ENCODE peak calls at places on chromosomes 7 and 10, in eight cellular contexts. Q, W, C, R, I, L, H and N are unnamed samples.

GRCh38 chr7:155992974-155993373 is 180.7 kb upstream of the SHH start:
- DNase-seq in Q (no peak), W (no peak), C (no peak), R (no peak), I (no peak), L (no peak), H (no peak), N (no peak)

GRCh38 chr10:122373713-122374112 is 795 bp upstream of the PLEKHA1 start:
- DNase-seq in Q (peak; percentile 39), W (peak; percentile 28), C (no peak), R (peak; percentile 4), I (no peak), L (peak; percentile 44), H (no peak), N (no peak)

GRCh38 chr7:108351715-108352114 is 104.5 kb downstream of the NRCAM start:
- DNase-seq in Q (peak; percentile 39), W (no peak), C (no peak), R (no peak), I (no peak), L (no peak), H (no peak), N (no peak)

GRCh38 chr10:131954356-131954965 is 27.3 kb downstream of the BNIP3 start:
- DNase-seq in Q (no peak), W (no peak), C (no peak), R (no peak), I (no peak), L (no peak), H (no peak), N (no peak)

GRCh38 chr7:4714767-4715384 is 32.8 kb downstream of the FOXK1 start:
- DNase-seq in Q (no peak), W (no peak), C (no peak), R (no peak), I (no peak), L (no peak), H (no peak), N (no peak)

GRCh38 chr7:52955522-52955921 is 79.9 kb upstream of the POM121L12 start:
- DNase-seq in Q (no peak), W (no peak), C (no peak), R (no peak), I (no peak), L (no peak), H (no peak), N (no peak)

GRCh38 chr7:66693331-66693730 is 47.2 kb upstream of the RABGEF1 start:
- DNase-seq in Q (no peak), W (no peak), C (no peak), R (no peak), I (no peak), L (peak; percentile 10), H (no peak), N (no peak)

GRCh38 chr7:24381919-24382505 is 98.0 kb downstream of the NPY start:
- DNase-seq in Q (peak; percentile 43), W (peak; percentile 9), C (no peak), R (no peak), I (no peak), L (no peak), H (no peak), N (no peak)

GRCh38 chr7:73341877-73342276 is 13.9 kb downstream of the FKBP6 start:
- DNase-seq in Q (peak; percentile 59), W (peak; percentile 74), C (no peak), R (peak; percentile 91), I (peak; percentile 56), L (no peak), H (no peak), N (no peak)

GRCh38 chr7:54904130-54904529 is 114.7 kb upstream of the EGFR start:
- DNase-seq in Q (peak; percentile 22), W (peak; percentile 82), C (peak; percentile 32), R (peak; percentile 97), I (peak; percentile 70), L (no peak), H (peak; percentile 98), N (no peak)

GRCh38 chr10:50275650-50276235 is 24.4 kb upstream of the ASAH2 start:
- DNase-seq in Q (peak; percentile 37), W (no peak), C (no peak), R (peak; percentile 7), I (no peak), L (peak; percentile 60), H (no peak), N (no peak)

GRCh38 chr10:110206988-110207804 is at the start of gene MXI1:
- DNase-seq in Q (peak; percentile 77), W (peak; percentile 82), C (peak; percentile 55), R (peak; percentile 82), I (peak; percentile 61), L (peak; percentile 94), H (no peak), N (peak; percentile 81)

GRCh38 chr7:108310351-108310750 is 145.9 kb downstream of the NRCAM start:
- DNase-seq in Q (no peak), W (peak; percentile 62), C (no peak), R (no peak), I (no peak), L (no peak), H (no peak), N (no peak)

DNA sequence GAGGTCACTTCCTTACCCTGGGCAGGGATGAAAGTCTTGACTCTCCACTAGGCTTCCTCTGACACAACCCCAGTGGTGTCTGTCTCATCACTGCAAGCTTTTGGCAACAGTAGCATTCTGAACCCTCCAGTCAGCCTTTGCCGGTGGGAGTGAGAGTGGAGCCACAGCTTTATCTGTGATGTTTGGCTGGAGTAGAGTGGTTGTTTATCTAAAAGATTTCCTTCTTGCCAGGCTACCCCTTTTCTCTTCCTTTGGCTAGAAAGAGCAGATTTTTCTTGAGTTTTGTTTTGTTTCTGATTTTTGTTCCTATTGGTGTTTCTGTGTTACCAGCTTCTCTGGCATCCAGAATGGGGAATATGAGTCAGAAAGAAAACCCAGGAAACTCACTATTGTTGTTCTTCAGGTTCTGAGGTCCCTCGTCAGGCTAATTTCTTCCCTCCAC is 98.9 kb upstream of the KIF5B start:
- DNase-seq in Q (peak; percentile 77), W (peak; percentile 86), C (no peak), R (peak; percentile 63), I (no peak), L (no peak), H (no peak), N (no peak)
- TF ChIP-seq CTCF in Q (no peak), W (no peak), C (no peak), R (no peak), I (no peak), L (no peak), H (no peak), N (no peak)

GRCh38 chr10:69334258-69335062 is 56.2 kb downstream of the HK1 start:
- DNase-seq in Q (peak; percentile 46), W (no peak), C (no peak), R (no peak), I (no peak), L (no peak), H (no peak), N (no peak)

GRCh38 chr10:69336952-69337311 is 58.6 kb downstream of the HK1 start:
- DNase-seq in Q (no peak), W (no peak), C (no peak), R (no peak), I (no peak), L (no peak), H (no peak), N (no peak)

GRCh38 chr10:69333205-69333604 is 54.9 kb downstream of the HK1 start:
- DNase-seq in Q (peak; percentile 74), W (no peak), C (peak; percentile 52), R (no peak), I (no peak), L (no peak), H (no peak), N (peak; percentile 54)

GRCh38 chr10:69335613-69336012 is 57.3 kb downstream of the HK1 start:
- DNase-seq in Q (no peak), W (no peak), C (no peak), R (no peak), I (no peak), L (no peak), H (no peak), N (no peak)

DNA sequence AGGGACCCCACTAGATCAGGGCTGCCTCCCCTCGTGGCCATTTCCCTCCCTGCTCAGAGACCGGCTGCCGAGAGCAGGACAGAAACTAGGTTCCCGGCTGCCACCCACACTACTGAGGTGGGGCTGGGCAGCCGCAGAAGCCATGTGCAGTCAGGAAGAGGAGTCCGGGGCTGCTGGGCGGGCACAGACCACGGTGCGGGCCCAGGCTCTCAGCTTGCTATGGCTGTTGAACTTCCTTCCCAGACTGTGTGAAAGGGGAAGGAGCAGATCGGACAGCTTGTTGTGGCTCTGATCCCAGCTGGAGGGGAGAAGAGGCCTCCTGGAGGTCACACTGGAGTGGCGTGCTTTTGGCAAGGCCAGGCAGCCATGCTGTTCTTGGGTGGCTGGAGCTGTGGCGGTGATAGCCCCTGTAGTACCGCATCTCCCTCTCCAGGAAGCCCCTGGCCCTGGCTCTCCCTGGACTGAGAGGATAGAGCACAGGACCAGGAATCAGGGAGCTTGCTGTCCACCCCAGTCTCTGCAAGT is 56.8 kb downstream of the HK1 start:
- DNase-seq in Q (no peak), W (peak; percentile 68), C (peak; percentile 51), R (no peak), I (no peak), L (no peak), H (no peak), N (peak; percentile 66)
- H3K4me3 ChIP-seq in Q (no peak overlapping the region), W (no peak overlapping the region), C (no peak overlapping the region), R (no peak overlapping the region), I (no peak overlapping the region), L (no peak overlapping the region), H (no peak overlapping the region), N (peak overlapping the region; percentile 0)

DNA sequence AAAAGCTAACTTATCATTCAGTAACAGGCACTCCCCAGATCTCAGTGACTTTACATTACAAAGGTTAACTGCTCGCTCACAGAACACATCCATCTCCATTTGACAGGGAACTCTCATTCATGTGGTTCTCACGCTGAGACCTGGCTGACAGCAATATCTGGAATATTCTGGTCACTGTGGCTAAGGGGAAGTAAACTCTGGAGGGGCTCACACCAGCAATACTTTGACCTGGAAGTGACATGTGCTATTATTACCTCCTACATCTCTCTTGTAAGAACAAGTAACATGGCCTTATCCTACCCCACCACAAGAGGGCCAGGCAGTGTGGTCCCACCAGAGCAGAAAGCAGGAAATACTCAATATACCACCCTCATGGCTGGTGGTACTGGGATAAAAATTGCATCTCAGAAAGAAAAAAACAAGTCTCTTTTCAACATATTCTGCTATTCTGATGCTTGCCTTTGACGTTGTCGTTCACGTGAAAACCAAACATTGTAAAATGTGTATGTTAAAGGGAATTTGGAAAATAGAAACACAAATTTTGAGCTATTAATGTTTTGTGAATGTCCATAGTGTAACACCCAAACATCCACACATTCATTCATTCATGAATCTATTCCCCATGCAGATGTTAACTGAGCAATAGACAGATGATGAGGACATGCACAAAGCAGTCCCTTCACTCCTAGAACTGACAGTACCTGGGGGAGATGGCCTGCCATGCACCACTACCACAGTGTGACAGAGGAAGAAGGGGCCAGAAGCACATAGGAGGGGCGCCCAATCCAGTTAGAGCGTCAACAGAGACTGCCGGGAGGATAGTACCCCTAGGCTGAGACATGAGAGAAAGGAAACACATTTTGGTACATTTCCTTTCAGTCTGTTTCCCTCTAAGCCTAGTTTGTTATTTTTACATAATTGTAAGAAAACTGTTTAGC is 166.0 kb upstream of the SP4 start:
- DNase-seq in Q (peak; percentile 37), W (peak; percentile 13), C (no peak), R (peak; percentile 18), I (no peak), L (peak; percentile 19), H (no peak), N (no peak)
- TF ChIP-seq CTCF in Q (peak; percentile 52), W (peak; percentile 55), C (no peak), R (peak; percentile 46), I (peak; percentile 42), L (peak; percentile 36), H (peak; percentile 55), N (no peak)

DNA sequence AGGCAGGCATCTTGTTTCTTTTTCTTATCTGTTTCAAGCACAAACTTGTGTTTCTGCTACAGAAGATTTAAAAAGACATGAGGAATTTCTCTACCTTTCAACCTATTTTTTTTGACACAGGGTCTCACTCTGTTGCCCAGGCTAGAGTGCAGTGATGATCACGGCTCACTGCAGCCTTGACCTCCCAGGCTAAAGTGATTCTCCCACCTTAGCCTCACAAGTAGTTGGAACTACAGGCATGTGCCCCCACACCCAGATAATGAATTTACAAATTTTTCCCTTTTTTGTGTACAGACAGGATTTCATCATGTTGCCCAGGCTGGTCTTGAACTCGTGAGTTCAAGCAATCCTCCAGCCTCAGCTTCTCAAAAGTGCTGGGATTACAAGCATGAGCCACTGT is 25.1 kb downstream of the DNMBP start:
- DNase-seq in Q (no peak), W (no peak), C (no peak), R (no peak), I (no peak), L (no peak), H (no peak), N (no peak)
- H3K4me3 ChIP-seq in Q (no peak overlapping the region), W (no peak overlapping the region), C (no peak overlapping the region), R (no peak overlapping the region), I (peak overlapping the region; percentile 20), L (no peak overlapping the region), H (no peak overlapping the region), N (no peak overlapping the region)